ENCODE peak calls at places on chromosomes 3 and 15, in seven cellular contexts. W is bronchial epithelial cell, M is choroid plexus epithelial cell, V is left lung, D is hepatocyte, X is transverse colon, F is AG04450. C is an unnamed sample.

GRCh38 chr3:169362261-169362660 is 301.3 kb downstream of the MECOM start:
- DNase-seq in W (no peak), M (peak), V (no peak), D (peak), X (peak), F (no peak), C (no peak)

GRCh38 chr15:75167588-75168076 is 34.0 kb upstream of the C15orf39 start:
- DNase-seq in W (peak), M (peak), V (no peak), D (no peak), X (no peak), F (no peak), C (no peak)

GRCh38 chr3:30645077-30645476 is 38.7 kb downstream of the TGFBR2 start:
- DNase-seq in W (no peak), M (no peak), V (no peak), D (no peak), X (no peak), F (no peak), C (no peak)

GRCh38 chr15:96500491-96500890 is 170.0 kb downstream of the NR2F2 start:
- DNase-seq in W (no peak), M (no peak), V (no peak), D (no peak), X (no peak), F (no peak), C (no peak)

GRCh38 chr3:45127130-45127822 is 18.9 kb downstream of the CDCP1 start:
- DNase-seq in W (peak), M (no peak), V (no peak), D (no peak), X (no peak), F (no peak), C (no peak)

GRCh38 chr3:138184994-138185393 is 2.1 kb upstream of the ARMC8 start:
- DNase-seq in W (peak), M (no peak), V (no peak), D (peak), X (no peak), F (no peak), C (no peak)

GRCh38 chr3:122560680-122561079 is 3.4 kb downstream of the PARP9 start:
- DNase-seq in W (peak), M (peak), V (no peak), D (peak), X (peak), F (no peak), C (peak)

GRCh38 chr3:16239776-16240175 is 25.0 kb downstream of the DPH3 start:
- DNase-seq in W (no peak), M (no peak), V (no peak), D (no peak), X (no peak), F (no peak), C (no peak)

GRCh38 chr15:52060511-52060910 is 41.5 kb downstream of the MAPK6 start:
- DNase-seq in W (no peak), M (no peak), V (no peak), D (no peak), X (no peak), F (no peak), C (no peak)

GRCh38 chr3:78941587-78941986 is 826.2 kb downstream of the ROBO1 start:
- DNase-seq in W (peak), M (peak), V (no peak), D (peak), X (no peak), F (peak), C (no peak)

GRCh38 chr3:58521917-58522680 is 14.9 kb downstream of the ACOX2 start:
- DNase-seq in W (no peak), M (no peak), V (no peak), D (peak), X (no peak), F (no peak), C (no peak)

GRCh38 chr3:171204942-171205341 is 178.4 kb upstream of the SLC2A2 start:
- DNase-seq in W (peak), M (no peak), V (no peak), D (no peak), X (no peak), F (no peak), C (no peak)

GRCh38 chr15:52290800-52291199 is 4.8 kb downstream of the MYO5C start:
- DNase-seq in W (peak), M (no peak), V (no peak), D (no peak), X (no peak), F (no peak), C (peak)

GRCh38 chr15:78461171-78461881 is 23.3 kb downstream of the IREB2 start:
- DNase-seq in W (no peak), M (peak), V (no peak), D (no peak), X (no peak), F (no peak), C (no peak)

GRCh38 chr3:60636846-60637245 is 614.4 kb downstream of the FHIT start:
- DNase-seq in W (peak), M (peak), V (no peak), D (peak), X (no peak), F (no peak), C (peak)

GRCh38 chr3:104805042-104805441 is 561.7 kb upstream of the ALCAM start:
- DNase-seq in W (no peak), M (no peak), V (no peak), D (no peak), X (no peak), F (no peak), C (no peak)

GRCh38 chr15:31489801-31490646 is 163.4 kb downstream of the KLF13 start:
- DNase-seq in W (peak), M (peak), V (no peak), D (peak), X (peak), F (no peak), C (no peak)

GRCh38 chr3:107993771-107994170 is 97.1 kb downstream of the CD47 start:
- DNase-seq in W (no peak), M (peak), V (no peak), D (no peak), X (no peak), F (no peak), C (no peak)

GRCh38 chr15:68709826-68710225 is 110.9 kb downstream of the ANP32A start:
- DNase-seq in W (no peak), M (no peak), V (no peak), D (no peak), X (no peak), F (no peak), C (no peak)

GRCh38 chr3:132445812-132446211 is 28.5 kb downstream of the DNAJC13 start:
- DNase-seq in W (peak), M (peak), V (no peak), D (no peak), X (no peak), F (no peak), C (peak)

GRCh38 chr3:123283657-123284398 is 82.1 kb downstream of the SEC22A start:
- DNase-seq in W (no peak), M (no peak), V (no peak), D (no peak), X (no peak), F (no peak), C (no peak)

GRCh38 chr3:78861156-78861555 is 906.6 kb downstream of the ROBO1 start:
- DNase-seq in W (no peak), M (no peak), V (no peak), D (no peak), X (no peak), F (no peak), C (no peak)

GRCh38 chr3:149936812-149937230 is 33.9 kb downstream of the PFN2 start:
- DNase-seq in W (peak), M (peak), V (no peak), D (peak), X (peak), F (no peak), C (no peak)

GRCh38 chr3:13716540-13717221 is 163.2 kb downstream of the WNT7A start:
- DNase-seq in W (no peak), M (no peak), V (no peak), D (no peak), X (no peak), F (no peak), C (no peak)

GRCh38 chr3:110237091-110237615 is 834.5 kb upstream of the NECTIN3 start:
- DNase-seq in W (no peak), M (peak), V (no peak), D (no peak), X (no peak), F (no peak), C (no peak)

GRCh38 chr3:78035020-78035660 is 995.2 kb downstream of the ROBO2 start:
- DNase-seq in W (no peak), M (peak), V (no peak), D (peak), X (no peak), F (no peak), C (no peak)

GRCh38 chr3:48303021-48303420 is 30.4 kb downstream of the SPINK8 start:
- DNase-seq in W (no peak), M (no peak), V (no peak), D (no peak), X (no peak), F (no peak), C (no peak)

GRCh38 chr3:73453676-73454075 is 171.1 kb downstream of the PDZRN3 start:
- DNase-seq in W (no peak), M (peak), V (no peak), D (no peak), X (no peak), F (no peak), C (no peak)

GRCh38 chr15:33866101-33866737 is 102.1 kb upstream of the CHRM5 start:
- DNase-seq in W (no peak), M (no peak), V (no peak), D (no peak), X (no peak), F (no peak), C (no peak)

GRCh38 chr3:195867631-195868335 is 40.6 kb downstream of the TNK2 start:
- DNase-seq in W (no peak), M (no peak), V (peak), D (no peak), X (no peak), F (no peak), C (no peak)

GRCh38 chr3:127671523-127672428 is 976 bp upstream of the ABTB1 start:
- DNase-seq in W (no peak), M (no peak), V (peak), D (no peak), X (no peak), F (no peak), C (no peak)

GRCh38 chr3:106198828-106199194 is 330.0 kb upstream of the CBLB start:
- DNase-seq in W (no peak), M (peak), V (no peak), D (peak), X (no peak), F (peak), C (no peak)

GRCh38 chr3:42546691-42547213 is 35.0 kb downstream of the SEC22C start:
- DNase-seq in W (no peak), M (no peak), V (no peak), D (no peak), X (no peak), F (no peak), C (no peak)

GRCh38 chr15:31345606-31346366 is 19.2 kb downstream of the KLF13 start:
- DNase-seq in W (no peak), M (no peak), V (no peak), D (no peak), X (no peak), F (no peak), C (no peak)

DNA sequence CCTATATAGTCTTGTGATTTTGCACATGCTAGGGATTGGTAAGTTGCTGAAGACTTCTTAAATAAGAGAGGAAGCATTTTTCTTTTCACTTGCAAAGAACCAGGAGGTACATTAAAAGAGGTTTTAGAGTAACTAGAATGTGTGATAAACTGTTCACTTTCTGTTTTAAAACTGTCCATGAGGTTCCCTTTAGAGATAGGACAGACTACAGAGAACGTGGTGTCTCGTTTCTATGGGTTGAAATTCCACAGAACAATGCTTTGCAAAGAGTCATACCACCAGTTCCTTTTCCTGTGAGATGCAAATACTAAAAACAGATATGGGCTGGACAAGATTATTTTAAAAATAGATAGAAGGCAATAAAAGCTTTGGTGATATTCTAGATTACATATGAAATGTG is 372.8 kb downstream of the TIGIT start:
- DNase-seq in W (no peak), M (peak), V (no peak), D (no peak), X (no peak), F (no peak), C (no peak)
- H3K4me3 ChIP-seq in W (no peak), M (no peak), V (no peak), D (no peak), X (no peak), F (no peak), C (no peak)

DNA sequence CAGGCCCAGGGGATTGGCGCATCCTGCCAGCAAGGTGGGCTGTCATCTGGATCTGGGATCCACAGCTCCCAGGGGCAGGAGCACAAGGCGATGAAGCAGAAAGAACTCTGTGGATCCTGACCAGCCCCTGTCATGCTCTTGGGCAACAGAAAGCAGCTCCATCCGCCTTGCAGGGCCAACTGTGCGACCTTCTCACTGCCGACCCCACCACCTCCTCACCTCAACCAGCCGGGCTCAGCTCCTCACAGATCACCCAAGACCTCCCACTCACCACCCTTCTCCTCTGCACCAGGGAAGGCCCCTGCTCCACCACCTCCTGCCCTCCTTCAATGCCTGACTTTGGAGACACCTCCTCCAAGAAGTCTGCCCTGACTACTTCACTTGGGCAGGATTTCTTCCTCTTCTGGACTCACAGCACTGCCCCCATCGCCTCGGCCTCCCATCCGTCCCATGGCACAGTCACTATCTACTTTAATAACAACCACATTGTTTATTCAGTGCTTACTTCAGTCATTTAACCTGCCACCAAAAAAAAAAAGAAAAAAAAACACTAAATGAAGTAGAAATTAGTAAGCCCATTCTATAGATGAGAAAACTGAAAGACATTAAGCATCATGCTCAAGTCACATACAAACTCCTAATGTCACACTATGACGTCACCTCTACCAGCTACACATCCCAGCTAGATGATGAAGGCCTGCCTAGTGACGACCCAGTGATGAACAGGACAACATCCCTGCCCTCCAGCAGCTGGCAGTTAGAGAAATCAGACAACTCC is 6.6 kb upstream of the HAPLN3 start:
- DNase-seq in W (no peak), M (no peak), V (no peak), D (no peak), X (no peak), F (no peak), C (no peak)
- TF ChIP-seq CTCF in W (no peak), M (no peak), V (no peak), D (no peak), X (no peak), F (no peak), C (no peak)

GRCh38 chr3:194032828-194033435 is 103.0 kb upstream of the HES1 start:
- DNase-seq in W (no peak), M (no peak), V (no peak), D (no peak), X (no peak), F (no peak), C (no peak)
- H3K4me3 ChIP-seq in W (no peak), M (no peak), V (no peak), D (no peak), X (no peak), F (no peak), C (no peak)

DNA sequence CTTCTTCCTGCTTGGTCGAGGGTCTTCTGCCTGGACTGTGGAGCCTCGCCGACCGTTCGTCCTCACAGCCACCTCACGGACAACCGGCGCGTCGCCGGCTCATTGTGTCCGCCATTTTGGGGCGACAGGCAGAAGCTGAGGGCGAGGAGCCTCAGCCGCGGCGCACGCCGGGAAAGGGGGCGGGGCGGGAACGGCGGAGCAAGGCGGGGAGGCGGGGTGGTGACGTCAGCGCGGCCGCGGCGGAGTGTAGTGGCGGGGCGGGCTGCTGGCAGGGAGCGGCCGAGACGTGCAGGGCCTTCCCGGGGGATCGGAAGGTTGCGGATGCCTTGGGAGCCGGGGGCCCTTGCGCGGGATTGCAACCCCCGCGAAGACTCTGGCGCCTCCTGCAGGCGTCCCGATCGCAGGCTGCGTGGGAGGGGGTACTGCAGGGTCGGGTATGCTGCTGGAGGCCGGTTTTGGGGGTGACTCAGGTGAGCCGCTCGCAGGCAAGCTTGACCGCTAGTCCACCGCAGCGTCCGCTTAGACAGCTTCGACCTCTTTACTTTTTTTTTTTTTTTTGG is at the start of gene WDR82:
- DNase-seq in W (peak), M (peak), V (peak), D (peak), X (peak), F (peak), C (no peak)
- TF ChIP-seq CTCF in W (peak), M (peak), V (peak), D (peak), X (peak), F (peak), C (peak)

DNA sequence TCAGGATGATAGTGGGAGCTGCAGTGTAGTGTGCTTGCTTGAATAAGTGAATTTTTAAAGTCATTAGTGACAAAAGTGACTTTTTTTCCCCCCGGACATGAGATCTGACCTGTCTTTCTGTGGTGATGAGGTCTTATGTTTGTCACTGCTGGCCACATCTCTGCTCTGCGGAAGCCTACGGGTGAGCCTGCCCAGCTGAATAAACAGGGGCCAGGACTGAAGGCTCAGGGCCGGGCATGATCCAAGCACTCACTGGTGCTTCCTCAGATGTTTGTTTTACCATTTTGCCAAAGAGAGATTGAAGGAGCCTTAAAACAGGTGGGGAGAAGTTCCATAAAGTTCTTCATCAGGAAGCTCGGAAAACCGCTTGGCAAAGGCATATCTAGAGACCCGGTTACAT is 35.0 kb downstream of the RPL39L start:
- DNase-seq in W (no peak), M (no peak), V (no peak), D (no peak), X (no peak), F (no peak), C (no peak)
- H3K4me3 ChIP-seq in W (no peak), M (no peak), V (no peak), D (no peak), X (no peak), F (no peak), C (no peak)

GRCh38 chr15:58224068-58224467 is 85.9 kb downstream of the AQP9 start:
- DNase-seq in W (no peak), M (no peak), V (no peak), D (no peak), X (no peak), F (no peak), C (no peak)

GRCh38 chr15:58223432-58223831 is 85.3 kb downstream of the AQP9 start:
- DNase-seq in W (no peak), M (no peak), V (no peak), D (no peak), X (no peak), F (no peak), C (no peak)

GRCh38 chr15:58221591-58222241 is 83.5 kb downstream of the AQP9 start:
- DNase-seq in W (no peak), M (peak), V (no peak), D (no peak), X (peak), F (no peak), C (no peak)

GRCh38 chr15:58227706-58228543 is 89.7 kb downstream of the AQP9 start:
- DNase-seq in W (peak), M (peak), V (peak), D (peak), X (peak), F (peak), C (no peak)

GRCh38 chr15:58222698-58223097 is 84.5 kb downstream of the AQP9 start:
- DNase-seq in W (no peak), M (peak), V (no peak), D (no peak), X (no peak), F (no peak), C (no peak)
- TF ChIP-seq CTCF in W (no peak), M (no peak), V (no peak), D (no peak), X (no peak), F (peak), C (peak)

DNA sequence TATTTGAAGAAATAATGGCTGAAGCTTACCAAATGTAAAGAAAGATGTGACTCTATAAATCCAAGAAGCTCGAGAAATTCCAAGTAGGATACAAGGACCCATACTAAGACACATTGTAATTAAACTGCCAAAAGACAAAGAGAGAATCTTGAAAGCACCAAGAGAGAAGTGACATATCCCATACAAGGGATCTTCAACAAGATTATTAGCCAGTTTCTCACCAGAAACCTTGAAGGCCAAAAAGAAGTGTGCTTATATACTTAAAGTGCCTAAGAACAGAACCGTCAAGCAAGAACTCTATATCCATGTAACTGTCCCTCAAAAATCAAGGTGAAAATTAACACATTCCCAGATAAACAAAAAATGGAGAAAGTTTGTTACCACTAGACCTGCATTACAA is 220.5 kb downstream of the ADAMTS17 start:
- DNase-seq in W (no peak), M (peak), V (no peak), D (no peak), X (no peak), F (no peak), C (no peak)
- H3K4me3 ChIP-seq in W (no peak), M (no peak), V (no peak), D (no peak), X (no peak), F (no peak), C (no peak)

C was measured in epithelial cell of proximal tubule.